ENCODE peak calls at places on chromosomes 2 and 18, in nine cellular contexts. X is upper lobe of left lung, Y is HCT116, G is transverse colon, A is HepG2, E is sigmoid colon, Q is vagina, U is breast epithelium, H is K562. J is an unnamed sample.

GRCh38 chr2:238872026-238872425 is 24.1 kb downstream of the TWIST2 start:
- DNase-seq in X (no peak), Y (no peak), G (no peak), E (no peak), Q (no peak), H (no peak), U (no peak), A (no peak), J (peak; percentile 38)

GRCh38 chr2:229795058-229795457 is 80.7 kb upstream of the DNER start:
- DNase-seq in G (no peak), E (no peak), A (no peak), Q (no peak), Y (no peak), U (no peak), H (no peak), X (no peak), J (no peak)

GRCh38 chr18:60975419-60975818 is 357.8 kb upstream of the CDH20 start:
- DNase-seq in H (no peak), E (no peak), G (no peak), A (no peak), X (no peak), Q (no peak), Y (no peak), U (no peak), J (no peak)

GRCh38 chr2:176508374-176508773 is 239.1 kb downstream of the MTX2 start:
- DNase-seq in E (no peak), H (no peak), Y (no peak), G (no peak), X (no peak), Q (no peak), U (no peak), A (no peak), J (no peak)

GRCh38 chr18:8426401-8426800 is 182.8 kb upstream of the RAB12 start:
- DNase-seq in X (no peak), Q (peak; percentile 55), U (no peak), A (peak; percentile 24), H (peak; percentile 43), E (no peak), Y (peak; percentile 16), G (no peak), J (no peak)

GRCh38 chr2:225889452-225889851 is 489.9 kb downstream of the NYAP2 start:
- DNase-seq in Q (no peak), G (no peak), A (peak; percentile 57), U (no peak), X (no peak), Y (peak; percentile 60), E (no peak), H (peak; percentile 5), J (no peak)

GRCh38 chr2:98709530-98709929 is 21.4 kb downstream of the MGAT4A start:
- DNase-seq in U (no peak), H (no peak), G (no peak), X (no peak), A (no peak), Q (no peak), Y (no peak), E (no peak), J (no peak)

GRCh38 chr2:94871226-94872087 is at the start of gene TEKT4:
- DNase-seq in H (no peak), Q (no peak), X (no peak), E (no peak), G (no peak), Y (no peak), U (no peak), A (no peak), J (peak; percentile 68)

GRCh38 chr2:154449951-154450658 is 248.4 kb upstream of the KCNJ3 start:
- DNase-seq in H (no peak), Q (no peak), U (no peak), A (peak; percentile 91), Y (no peak), E (no peak), X (no peak), G (no peak), J (no peak)

GRCh38 chr2:47796090-47796697 is 13.2 kb downstream of the MSH6 start:
- DNase-seq in Q (no peak), U (no peak), G (no peak), E (no peak), A (no peak), X (no peak), Y (no peak), H (no peak), J (no peak)

GRCh38 chr2:105325389-105325963 is 4.1 kb downstream of the TGFBRAP1 start:
- DNase-seq in X (no peak), Q (no peak), G (no peak), U (no peak), E (no peak), A (no peak), H (no peak), Y (no peak), J (no peak)

GRCh38 chr2:54475285-54475684 is 19.2 kb downstream of the SPTBN1 start:
- DNase-seq in X (no peak), Q (no peak), H (no peak), Y (no peak), A (no peak), G (no peak), U (no peak), E (no peak), J (no peak)

GRCh38 chr18:76491801-76492668 is 3.0 kb downstream of the ZNF516 start:
- DNase-seq in G (peak; percentile 53), Y (no peak), E (peak; percentile 77), A (no peak), Q (no peak), H (no peak), X (peak; percentile 46), U (no peak), J (peak; percentile 89)

GRCh38 chr2:232385660-232386489 is 7.3 kb downstream of the ALPP start:
- DNase-seq in H (no peak), E (no peak), Y (peak; percentile 33), A (no peak), Q (no peak), G (no peak), X (peak; percentile 53), U (no peak), J (no peak)

GRCh38 chr2:178282075-178282474 is 87.8 kb downstream of the OSBPL6 start:
- DNase-seq in X (no peak), E (no peak), U (no peak), G (peak; percentile 42), H (no peak), A (no peak), Q (no peak), Y (no peak), J (no peak)

GRCh38 chr18:48828201-48828580 is 122.6 kb downstream of the SMAD7 start:
- DNase-seq in E (no peak), H (no peak), Y (no peak), A (no peak), Q (no peak), X (no peak), U (no peak), G (no peak), J (no peak)

DNA sequence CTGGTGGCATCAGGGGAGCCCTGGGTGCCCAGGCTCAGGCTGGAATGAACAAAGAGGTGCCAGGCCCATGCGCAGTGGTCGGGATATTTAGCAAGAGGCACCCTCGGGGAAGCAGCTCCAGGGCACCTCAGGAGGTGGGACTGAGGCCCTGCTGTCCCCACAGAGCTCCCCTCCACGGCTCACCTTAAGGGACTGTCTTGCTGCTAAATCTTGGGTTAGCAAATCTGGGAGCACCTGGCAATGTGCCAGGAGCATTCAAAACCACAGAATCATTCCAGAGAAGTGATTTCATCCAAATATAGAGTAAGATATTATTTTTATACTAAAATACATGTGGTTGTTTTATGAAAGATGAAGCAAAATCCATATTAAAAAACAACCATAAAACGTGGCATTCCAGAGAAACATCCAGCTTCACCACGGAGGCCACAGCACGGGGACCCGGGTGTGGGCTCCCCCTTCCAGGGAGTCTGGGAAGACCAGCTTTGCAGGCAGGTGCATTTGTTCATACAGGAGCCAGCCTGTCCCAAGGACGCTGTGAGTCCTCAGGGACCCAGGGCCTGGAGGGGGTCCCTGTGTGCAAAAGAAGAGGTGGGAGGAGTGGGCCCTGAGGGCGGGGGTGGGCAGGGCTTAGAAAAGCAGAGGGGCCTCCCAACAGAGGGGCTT is 16.3 kb downstream of the HS1BP3 start:
- DNase-seq in E (peak; percentile 86), Q (no peak), H (no peak), U (peak; percentile 71), Y (no peak), G (no peak), X (peak; percentile 51), A (no peak), J (peak; percentile 66)
- TF ChIP-seq CTCF in E (no peak), Q (no peak), H (no peak), U (no peak), Y (no peak), G (no peak), X (peak; percentile 3), A (no peak), J (no peak)

GRCh38 chr2:74512744-74513604 is 1.3 kb upstream of the TLX2 start:
- DNase-seq in U (no peak), X (no peak), G (no peak), Y (no peak), A (peak; percentile 51), E (peak; percentile 46), H (no peak), Q (no peak), J (peak; percentile 72)
- TF ChIP-seq POLR2A in U (no peak), X (no peak), G (no peak), Y (no peak), A (no peak), E (no peak), H (no peak), Q (no peak), J (no peak)

DNA sequence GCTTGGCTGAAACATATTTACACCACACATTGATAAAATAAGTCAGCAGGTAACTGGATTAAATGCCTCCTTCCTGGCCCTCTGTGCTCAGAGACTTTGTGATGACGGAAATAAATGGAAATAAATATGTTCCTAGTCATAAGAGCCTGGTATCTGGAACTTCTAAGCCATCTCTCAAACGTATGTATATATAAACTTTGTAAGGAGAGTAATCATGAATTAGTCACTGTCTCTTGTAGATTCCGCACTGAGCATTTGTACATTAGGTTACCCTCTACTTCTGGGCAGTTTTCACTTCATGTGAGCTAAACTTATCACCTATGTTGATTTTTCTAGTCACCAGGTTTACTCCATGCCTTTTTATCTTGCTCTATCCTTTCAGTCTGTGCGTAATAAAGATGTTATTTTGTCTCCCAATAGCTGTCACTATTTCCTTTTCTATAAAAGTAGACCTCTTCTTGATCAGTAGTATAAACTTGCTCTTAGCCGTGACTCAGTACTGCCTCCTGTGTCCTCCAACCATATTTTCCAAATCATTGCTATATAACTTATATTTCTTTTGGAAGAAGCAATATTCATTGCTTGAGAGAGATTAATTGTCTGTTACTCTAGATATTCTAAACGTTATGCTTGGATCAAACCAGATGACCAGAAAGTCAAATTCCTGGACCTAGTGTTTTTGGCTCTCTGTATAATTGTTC is 53.2 kb downstream of the FEZ2 start:
- DNase-seq in G (no peak), A (no peak), X (no peak), H (no peak), U (no peak), Q (no peak), E (no peak), Y (no peak), J (no peak)
- TF ChIP-seq POLR2AphosphoS5 in G (no peak), A (no peak), X (no peak), H (no peak), U (no peak), Q (no peak), E (no peak), Y (no peak), J (no peak)

DNA sequence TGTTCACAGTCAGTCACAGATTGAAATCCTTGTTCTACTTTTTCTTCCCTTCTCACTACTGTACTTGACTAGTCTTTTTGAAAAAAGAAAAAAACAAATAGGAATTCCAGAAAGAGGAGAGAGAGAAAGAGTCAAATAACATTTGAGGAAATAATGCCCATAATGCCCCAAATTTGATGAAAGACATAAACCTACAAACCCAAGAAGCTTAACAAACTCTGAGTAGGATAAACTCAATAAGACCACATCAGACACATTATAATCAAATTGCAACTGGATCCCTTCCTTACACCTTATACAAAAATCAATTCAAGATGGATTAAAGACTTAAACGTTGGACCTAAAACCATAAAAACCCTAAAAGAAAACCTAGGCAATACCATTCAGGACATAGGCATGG is 30.9 kb downstream of the TMEM185B start:
- DNase-seq in Y (no peak), G (no peak), X (no peak), A (no peak), E (no peak), U (no peak), H (no peak), Q (no peak), J (no peak)
- TF ChIP-seq CTCF in Y (no peak), G (no peak), X (no peak), A (no peak), E (no peak), U (no peak), H (no peak), Q (no peak), J (no peak)